ENCODE peak calls at places on chromosomes 7 and 10, in eight cellular contexts. K, R, I, U, M, E, G and J are unnamed samples.
A peak's percentile ranks its signal among the peaks of the same experiment; 100 is the strongest.

GRCh38 chr7:108001759-108002725 is 919 bp downstream of the LAMB1 start:
- DNase-seq in E (no peak), U (no peak), K (no peak), I (no peak), G (no peak), M (no peak), R (no peak), J (no peak)

GRCh38 chr10:70078937-70079336 is 26.3 kb downstream of the MACROH2A2 start:
- DNase-seq in R (no peak), K (no peak), E (no peak), M (no peak), U (no peak), G (no peak), I (no peak), J (no peak)

GRCh38 chr10:112810651-112811215 is 139.3 kb upstream of the TCF7L2 start:
- DNase-seq in K (no peak), E (no peak), G (no peak), I (no peak), M (no peak), U (no peak), R (no peak), J (no peak)

GRCh38 chr10:34498821-34499220 is 316.3 kb downstream of the PARD3 start:
- DNase-seq in I (no peak), K (no peak), E (no peak), U (no peak), G (no peak), R (no peak), M (no peak), J (no peak)

GRCh38 chr7:157224627-157225026 is 85.9 kb downstream of the UBE3C start:
- DNase-seq in G (no peak), R (no peak), K (no peak), E (no peak), I (no peak), U (no peak), M (no peak), J (no peak)

GRCh38 chr7:47757946-47758371 is 176.0 kb upstream of the TNS3 start:
- DNase-seq in M (no peak), K (no peak), I (peak; percentile 91), U (no peak), E (no peak), G (peak; percentile 71), R (no peak), J (peak; percentile 40)

GRCh38 chr7:7221602-7222038 is 39.3 kb downstream of the C1GALT1 start:
- DNase-seq in U (no peak), M (no peak), K (no peak), I (no peak), G (peak; percentile 28), R (peak; percentile 5), E (no peak), J (no peak)

GRCh38 chr7:2820508-2820934 is 23.6 kb downstream of the GNA12 start:
- DNase-seq in G (peak; percentile 96), K (no peak), U (peak; percentile 44), R (no peak), I (peak; percentile 75), E (no peak), M (no peak), J (peak; percentile 40)

GRCh38 chr10:131774618-131775443 is 126.0 kb upstream of the PPP2R2D start:
- DNase-seq in M (no peak), I (no peak), G (no peak), R (no peak), U (no peak), E (no peak), K (no peak), J (no peak)

GRCh38 chr7:133510326-133511055 is 257.6 kb downstream of the EXOC4 start:
- DNase-seq in G (no peak), E (no peak), R (no peak), K (no peak), I (no peak), M (no peak), U (no peak), J (no peak)

GRCh38 chr10:72615985-72616384 is 9.9 kb downstream of the MICU1 start:
- DNase-seq in I (no peak), E (no peak), K (no peak), G (no peak), M (no peak), U (no peak), R (no peak), J (no peak)

GRCh38 chr7:21426286-21426957 is 1.5 kb upstream of the SP4 start:
- DNase-seq in U (peak; percentile 19), E (no peak), G (no peak), I (no peak), K (no peak), R (no peak), M (peak; percentile 32), J (no peak)

GRCh38 chr7:1250901-1251300 is 18.2 kb downstream of the UNCX start:
- DNase-seq in K (no peak), G (no peak), M (no peak), R (no peak), I (no peak), E (no peak), U (no peak), J (no peak)

GRCh38 chr10:86247588-86247987 is 119.0 kb downstream of the GRID1 start:
- DNase-seq in I (no peak), U (no peak), E (no peak), G (no peak), M (no peak), K (no peak), R (no peak), J (no peak)

GRCh38 chr10:121307411-121307980 is 290.7 kb downstream of the FGFR2 start:
- DNase-seq in E (no peak), R (no peak), K (no peak), M (no peak), U (no peak), G (no peak), I (no peak), J (no peak)

GRCh38 chr7:117072620-117073118 is 119.4 kb downstream of the ST7 start:
- DNase-seq in E (no peak), U (no peak), I (peak; percentile 77), K (no peak), G (no peak), R (peak; percentile 22), M (no peak), J (no peak)

GRCh38 chr7:137671920-137672319 is 174.9 kb downstream of the DGKI start:
- DNase-seq in M (no peak), K (no peak), I (no peak), E (no peak), U (no peak), R (no peak), G (no peak), J (no peak)

GRCh38 chr10:3395041-3395440 is 222.5 kb upstream of the PITRM1 start:
- DNase-seq in K (no peak), E (no peak), R (no peak), M (no peak), U (no peak), I (no peak), G (no peak), J (no peak)

GRCh38 chr10:33334839-33335549 is 527 bp upstream of the NRP1 start:
- DNase-seq in K (no peak), M (peak; percentile 27), U (peak; percentile 71), G (peak; percentile 38), R (peak; percentile 80), E (no peak), I (peak; percentile 49), J (peak; percentile 67)

GRCh38 chr7:30276203-30276900 is 8.0 kb upstream of the ZNRF2 start:
- DNase-seq in U (no peak), R (no peak), I (no peak), K (peak; percentile 17), G (no peak), E (peak; percentile 29), M (peak; percentile 65), J (peak; percentile 34)

GRCh38 chr7:117202511-117202910 is 120.3 kb downstream of the WNT2 start:
- DNase-seq in U (no peak), K (no peak), R (no peak), I (no peak), G (no peak), E (no peak), M (no peak), J (no peak)

GRCh38 chr7:98211221-98211675 is at the start of gene BHLHA15:
- DNase-seq in U (peak; percentile 73), E (no peak), R (no peak), I (no peak), M (no peak), K (peak; percentile 9), G (no peak), J (peak; percentile 70)

GRCh38 chr10:118687472-118687871 is 67.3 kb downstream of the CACUL1 start:
- DNase-seq in G (no peak), M (no peak), U (no peak), R (no peak), K (no peak), I (no peak), E (no peak), J (no peak)

GRCh38 chr10:101008823-101009423 is 9.3 kb downstream of the LZTS2 start:
- DNase-seq in I (peak; percentile 64), R (no peak), M (no peak), G (no peak), E (no peak), K (no peak), U (no peak), J (no peak)

GRCh38 chr7:123770378-123770777 is 21.6 kb upstream of the WASL start:
- DNase-seq in G (peak; percentile 57), K (no peak), R (no peak), M (no peak), E (no peak), I (no peak), U (no peak), J (no peak)

GRCh38 chr10:133379152-133379800 is at the start of gene PAOX:
- DNase-seq in I (no peak), U (peak; percentile 72), G (peak; percentile 72), R (no peak), K (no peak), E (peak; percentile 29), M (peak; percentile 60), J (peak; percentile 72)

GRCh38 chr7:35831208-35831607 is 30.4 kb downstream of the SEPTIN7 start:
- DNase-seq in M (no peak), G (no peak), R (no peak), I (no peak), E (no peak), U (no peak), K (no peak), J (no peak)